ENCODE peak calls at places on chromosomes 6 and 20, in seven cellular contexts. One of them, this sample, is unnamed.

GRCh38 chr20:1876217-1876921 is 18.8 kb upstream of the SIRPA start:
- DNase-seq in HepG2: no peak
- DNase-seq in H1: no peak
- DNase-seq in stomach: no peak
- DNase-seq in transverse colon: no peak
- DNase-seq in A549: peak; percentile 31
- DNase-seq in tibial nerve: no peak
- DNase-seq in this sample: no peak

GRCh38 chr20:235891-236290 is 8.8 kb downstream of the DEFB129 start:
- DNase-seq in HepG2: no peak
- DNase-seq in H1: no peak
- DNase-seq in stomach: no peak
- DNase-seq in transverse colon: no peak
- DNase-seq in A549: peak; percentile 55
- DNase-seq in tibial nerve: no peak
- DNase-seq in this sample: no peak

GRCh38 chr20:57118107-57118769 is 148.2 kb downstream of the BMP7 start:
- DNase-seq in HepG2: no peak
- DNase-seq in H1: no peak
- DNase-seq in stomach: no peak
- DNase-seq in transverse colon: no peak
- DNase-seq in A549: no peak
- DNase-seq in tibial nerve: no peak
- DNase-seq in this sample: no peak

GRCh38 chr6:87944541-87944954 is 103.1 kb upstream of the SPACA1 start:
- DNase-seq in HepG2: peak; percentile 71
- DNase-seq in H1: no peak
- DNase-seq in stomach: peak; percentile 31
- DNase-seq in transverse colon: peak; percentile 22
- DNase-seq in A549: peak; percentile 48
- DNase-seq in tibial nerve: peak; percentile 38
- DNase-seq in this sample: no peak

GRCh38 chr20:59748555-59749292 is 144.4 kb downstream of the PHACTR3 start:
- DNase-seq in HepG2: no peak
- DNase-seq in H1: no peak
- DNase-seq in stomach: no peak
- DNase-seq in transverse colon: peak; percentile 19
- DNase-seq in A549: no peak
- DNase-seq in tibial nerve: peak; percentile 40
- DNase-seq in this sample: peak; percentile 46

GRCh38 chr6:12941422-12941821 is 224.9 kb downstream of the PHACTR1 start:
- DNase-seq in HepG2: no peak
- DNase-seq in H1: no peak
- DNase-seq in stomach: no peak
- DNase-seq in transverse colon: no peak
- DNase-seq in A549: no peak
- DNase-seq in tibial nerve: no peak
- DNase-seq in this sample: no peak

GRCh38 chr6:168290095-168290494 is 29.5 kb downstream of the DACT2 start:
- DNase-seq in HepG2: no peak
- DNase-seq in H1: no peak
- DNase-seq in stomach: no peak
- DNase-seq in transverse colon: no peak
- DNase-seq in A549: no peak
- DNase-seq in tibial nerve: no peak
- DNase-seq in this sample: no peak

GRCh38 chr6:16540804-16541752 is 220.2 kb downstream of the ATXN1 start:
- DNase-seq in HepG2: no peak
- DNase-seq in H1: no peak
- DNase-seq in stomach: no peak
- DNase-seq in transverse colon: peak; percentile 20
- DNase-seq in A549: peak; percentile 3
- DNase-seq in tibial nerve: peak; percentile 53
- DNase-seq in this sample: no peak

GRCh38 chr6:144334150-144334708 is 49.1 kb downstream of the UTRN start:
- DNase-seq in HepG2: no peak
- DNase-seq in H1: peak; percentile 44
- DNase-seq in stomach: no peak
- DNase-seq in transverse colon: peak; percentile 65
- DNase-seq in A549: no peak
- DNase-seq in tibial nerve: no peak
- DNase-seq in this sample: no peak

GRCh38 chr6:149210376-149210775 is 107.1 kb upstream of the TAB2 start:
- DNase-seq in HepG2: no peak
- DNase-seq in H1: no peak
- DNase-seq in stomach: no peak
- DNase-seq in transverse colon: no peak
- DNase-seq in A549: no peak
- DNase-seq in tibial nerve: no peak
- DNase-seq in this sample: no peak

GRCh38 chr20:10557685-10558084 is 116.1 kb downstream of the JAG1 start:
- DNase-seq in HepG2: no peak
- DNase-seq in H1: no peak
- DNase-seq in stomach: no peak
- DNase-seq in transverse colon: no peak
- DNase-seq in A549: peak; percentile 25
- DNase-seq in tibial nerve: no peak
- DNase-seq in this sample: no peak

GRCh38 chr20:59318201-59318790 is 17.9 kb downstream of the EDN3 start:
- DNase-seq in HepG2: no peak
- DNase-seq in H1: no peak
- DNase-seq in stomach: no peak
- DNase-seq in transverse colon: no peak
- DNase-seq in A549: no peak
- DNase-seq in tibial nerve: no peak
- DNase-seq in this sample: no peak

GRCh38 chr6:100506651-100507050 is 41.9 kb upstream of the SIM1 start:
- DNase-seq in HepG2: no peak
- DNase-seq in H1: no peak
- DNase-seq in stomach: no peak
- DNase-seq in transverse colon: no peak
- DNase-seq in A549: no peak
- DNase-seq in tibial nerve: no peak
- DNase-seq in this sample: no peak

GRCh38 chr6:48032156-48032555 is 78.8 kb downstream of the PTCHD4 start:
- DNase-seq in HepG2: peak; percentile 28
- DNase-seq in H1: no peak
- DNase-seq in stomach: no peak
- DNase-seq in transverse colon: no peak
- DNase-seq in A549: peak; percentile 8
- DNase-seq in tibial nerve: no peak
- DNase-seq in this sample: no peak

GRCh38 chr6:106253194-106253593 is 72.4 kb downstream of the ATG5 start:
- DNase-seq in HepG2: no peak
- DNase-seq in H1: no peak
- DNase-seq in stomach: no peak
- DNase-seq in transverse colon: no peak
- DNase-seq in A549: peak; percentile 7
- DNase-seq in tibial nerve: no peak
- DNase-seq in this sample: no peak

GRCh38 chr6:7115452-7116223 is 7.9 kb downstream of the RREB1 start:
- DNase-seq in HepG2: no peak
- DNase-seq in H1: no peak
- DNase-seq in stomach: no peak
- DNase-seq in transverse colon: peak; percentile 58
- DNase-seq in A549: no peak
- DNase-seq in tibial nerve: no peak
- DNase-seq in this sample: no peak

GRCh38 chr6:154356690-154357089 is at the start of gene IPCEF1:
- DNase-seq in HepG2: no peak
- DNase-seq in H1: no peak
- DNase-seq in stomach: no peak
- DNase-seq in transverse colon: no peak
- DNase-seq in A549: no peak
- DNase-seq in tibial nerve: no peak
- DNase-seq in this sample: no peak

GRCh38 chr6:6588064-6588923 is at the start of gene LY86:
- DNase-seq in HepG2: no peak
- DNase-seq in H1: no peak
- DNase-seq in stomach: no peak
- DNase-seq in transverse colon: peak; percentile 14
- DNase-seq in A549: no peak
- DNase-seq in tibial nerve: no peak
- DNase-seq in this sample: no peak

GRCh38 chr6:156413156-156413555 is 364.0 kb upstream of the ARID1B start:
- DNase-seq in HepG2: no peak
- DNase-seq in H1: no peak
- DNase-seq in stomach: no peak
- DNase-seq in transverse colon: no peak
- DNase-seq in A549: no peak
- DNase-seq in tibial nerve: no peak
- DNase-seq in this sample: no peak

GRCh38 chr6:145734486-145735355 is 599 bp downstream of the EPM2A start:
- DNase-seq in HepG2: peak; percentile 94
- DNase-seq in H1: peak; percentile 88
- DNase-seq in stomach: peak; percentile 87
- DNase-seq in transverse colon: peak; percentile 90
- DNase-seq in A549: peak; percentile 91
- DNase-seq in tibial nerve: peak; percentile 76
- DNase-seq in this sample: peak; percentile 89
- TF ChIP-seq POLR2A in HepG2: peak; percentile 93
- TF ChIP-seq POLR2A in H1: peak; percentile 56
- TF ChIP-seq POLR2A in stomach: no peak
- TF ChIP-seq POLR2A in transverse colon: peak; percentile 61
- TF ChIP-seq POLR2A in A549: peak; percentile 51
- TF ChIP-seq POLR2A in tibial nerve: no peak
- TF ChIP-seq POLR2A in this sample: peak; percentile 57

GRCh38 chr6:121633309-121633708 is 197.9 kb downstream of the GJA1 start:
- DNase-seq in HepG2: no peak
- DNase-seq in H1: no peak
- DNase-seq in stomach: no peak
- DNase-seq in transverse colon: no peak
- DNase-seq in A549: no peak
- DNase-seq in tibial nerve: no peak
- DNase-seq in this sample: no peak
- TF ChIP-seq CTCF in HepG2: no peak
- TF ChIP-seq CTCF in H1: no peak
- TF ChIP-seq CTCF in stomach: no peak
- TF ChIP-seq CTCF in transverse colon: no peak
- TF ChIP-seq CTCF in A549: no peak
- TF ChIP-seq CTCF in tibial nerve: no peak
- TF ChIP-seq CTCF in this sample: no peak

DNA sequence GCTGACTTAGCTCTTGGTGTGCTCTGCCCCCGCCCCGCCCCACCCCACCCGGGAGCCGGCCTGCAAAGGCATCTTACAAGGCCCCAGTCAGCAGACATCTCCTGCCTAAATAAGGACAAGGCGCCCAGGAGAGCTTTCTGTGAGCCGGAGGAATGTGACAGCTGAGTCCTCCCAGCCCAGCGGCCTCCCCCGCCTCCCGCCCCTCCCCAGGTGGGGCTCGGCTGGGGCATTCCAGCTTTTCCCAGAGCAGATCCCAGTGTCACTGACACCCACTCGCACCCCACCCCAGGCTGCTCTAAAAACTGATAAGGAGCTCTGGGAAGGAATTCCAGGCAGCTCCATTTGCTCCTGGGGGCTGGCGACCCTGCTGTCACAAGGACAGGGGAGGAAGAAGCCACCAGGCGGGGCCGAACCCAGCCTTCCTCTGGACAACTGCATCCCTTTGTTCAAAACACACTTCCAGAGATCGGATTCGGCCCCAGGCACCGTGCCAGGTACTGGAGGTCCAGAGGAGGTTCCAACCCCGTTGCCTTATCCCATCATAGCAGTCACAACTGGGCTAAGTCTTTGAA is 49.7 kb downstream of the JPH2 start:
- DNase-seq in HepG2: no peak
- DNase-seq in H1: peak; percentile 55
- DNase-seq in stomach: no peak
- DNase-seq in transverse colon: peak; percentile 41
- DNase-seq in A549: peak; percentile 33
- DNase-seq in tibial nerve: no peak
- DNase-seq in this sample: no peak
- TF ChIP-seq EP300 in HepG2: no peak
- TF ChIP-seq EP300 in H1: no peak
- TF ChIP-seq EP300 in stomach: no peak
- TF ChIP-seq EP300 in transverse colon: no peak
- TF ChIP-seq EP300 in A549: no peak
- TF ChIP-seq EP300 in tibial nerve: no peak
- TF ChIP-seq EP300 in this sample: no peak

GRCh38 chr6:30883743-30884520 is at the start of gene DDR1:
- DNase-seq in HepG2: peak; percentile 38
- DNase-seq in H1: peak; percentile 76
- DNase-seq in stomach: peak; percentile 89
- DNase-seq in transverse colon: peak; percentile 83
- DNase-seq in A549: peak; percentile 49
- DNase-seq in tibial nerve: no peak
- DNase-seq in this sample: peak; percentile 92

GRCh38 chr6:30885481-30885998 is 1.2 kb downstream of the DDR1 start:
- DNase-seq in HepG2: peak; percentile 70
- DNase-seq in H1: no peak
- DNase-seq in stomach: peak; percentile 48
- DNase-seq in transverse colon: peak; percentile 75
- DNase-seq in A549: peak; percentile 60
- DNase-seq in tibial nerve: no peak
- DNase-seq in this sample: no peak

GRCh38 chr6:30883476-30883742 is 910 bp upstream of the DDR1 start:
- DNase-seq in HepG2: no peak
- DNase-seq in H1: no peak
- DNase-seq in stomach: no peak
- DNase-seq in transverse colon: no peak
- DNase-seq in A549: no peak
- DNase-seq in tibial nerve: no peak
- DNase-seq in this sample: no peak

GRCh38 chr6:30885999-30886896 is 1.9 kb downstream of the DDR1 start:
- DNase-seq in HepG2: peak; percentile 95
- DNase-seq in H1: peak; percentile 91
- DNase-seq in stomach: peak; percentile 49
- DNase-seq in transverse colon: peak; percentile 70
- DNase-seq in A549: peak; percentile 87
- DNase-seq in tibial nerve: no peak
- DNase-seq in this sample: peak; percentile 78

DNA sequence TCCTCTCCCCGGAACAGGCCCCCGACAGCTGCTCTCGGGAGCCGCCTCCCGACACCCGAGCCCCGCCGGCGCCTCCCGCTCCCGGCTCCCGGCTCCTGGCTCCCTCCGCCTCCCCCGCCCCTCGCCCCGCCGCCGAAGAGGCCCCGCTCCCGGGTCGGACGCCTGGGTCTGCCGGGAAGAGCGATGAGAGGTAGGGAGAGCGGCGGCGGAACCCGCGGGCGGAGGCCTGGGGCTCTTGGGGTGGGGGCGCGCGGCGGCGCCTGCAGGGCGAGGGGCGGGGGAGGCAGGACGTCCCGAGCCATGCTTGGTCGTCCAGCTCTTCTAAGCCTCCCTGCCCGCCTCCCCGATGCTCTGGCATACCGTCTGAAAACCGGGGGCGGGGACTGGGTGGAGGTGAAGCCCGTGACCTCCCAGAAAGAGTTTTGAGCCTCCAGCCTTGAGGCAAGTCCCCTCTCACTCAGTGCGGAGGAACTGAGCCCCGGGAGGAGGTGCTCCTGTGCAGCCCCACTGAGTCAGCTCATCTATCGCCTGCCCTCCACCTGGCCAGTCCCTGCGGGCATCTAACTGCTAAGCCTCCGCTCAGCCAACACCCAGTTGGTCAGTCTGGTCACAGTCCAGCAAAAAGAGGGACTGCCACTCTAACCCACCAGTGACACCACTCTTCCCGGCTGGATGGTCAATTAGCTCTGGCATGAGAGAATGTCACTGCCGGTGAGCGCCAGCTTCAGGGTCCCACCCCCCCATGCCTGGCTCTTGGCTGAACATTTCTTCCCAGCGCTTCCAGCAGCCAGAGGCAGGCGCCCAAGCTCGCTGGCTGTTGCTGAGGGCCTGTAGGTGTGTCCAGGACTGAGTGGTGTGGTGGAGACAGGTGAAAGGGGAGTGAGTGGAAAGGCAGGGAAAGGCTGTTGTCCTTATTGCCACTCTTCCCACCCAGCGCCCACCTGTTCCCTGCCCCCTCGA is 482 bp downstream of the DDR1 start:
- DNase-seq in HepG2: no peak
- DNase-seq in H1: peak; percentile 65
- DNase-seq in stomach: peak; percentile 43
- DNase-seq in transverse colon: peak; percentile 62
- DNase-seq in A549: no peak
- DNase-seq in tibial nerve: no peak
- DNase-seq in this sample: peak; percentile 67
- TF ChIP-seq POLR2A in HepG2: no peak
- TF ChIP-seq POLR2A in H1: no peak
- TF ChIP-seq POLR2A in stomach: no peak
- TF ChIP-seq POLR2A in transverse colon: no peak
- TF ChIP-seq POLR2A in A549: no peak
- TF ChIP-seq POLR2A in tibial nerve: no peak
- TF ChIP-seq POLR2A in this sample: no peak

This sample was measured in ovary.